ENCODE peak calls at places on chromosomes 12 and 14, in six cellular contexts. D, B, V, Z, Q and M are unnamed samples.

GRCh38 chr12:127893875-127894635 is 372.9 kb upstream of the TMEM132C start:
- DNase-seq in D (no peak), B (no peak), V (no peak), Z (no peak), Q (no peak), M (peak)

GRCh38 chr12:16531623-16532022 is 74.3 kb downstream of the LMO3 start:
- DNase-seq in D (no peak), B (no peak), V (no peak), Z (no peak), Q (no peak), M (no peak)

GRCh38 chr14:40317690-40318089 is 885.5 kb upstream of the FBXO33 start:
- DNase-seq in D (no peak), B (no peak), V (no peak), Z (no peak), Q (no peak), M (no peak)

GRCh38 chr14:35406811-35407630 is 2.5 kb upstream of the NFKBIA start:
- DNase-seq in D (no peak), B (no peak), V (no peak), Z (no peak), Q (peak), M (no peak)

GRCh38 chr12:12821975-12822374 is 8.8 kb downstream of the DDX47 start:
- DNase-seq in D (no peak), B (no peak), V (peak), Z (no peak), Q (no peak), M (no peak)

GRCh38 chr14:21227981-21228380 is 41.3 kb downstream of the HNRNPC start:
- DNase-seq in D (no peak), B (no peak), V (no peak), Z (no peak), Q (no peak), M (no peak)

GRCh38 chr14:72129283-72129682 is 197.1 kb downstream of the RGS6 start:
- DNase-seq in D (no peak), B (no peak), V (no peak), Z (no peak), Q (no peak), M (no peak)

GRCh38 chr14:64733899-64734298 is 29.7 kb downstream of the PLEKHG3 start:
- DNase-seq in D (no peak), B (no peak), V (no peak), Z (no peak), Q (no peak), M (no peak)

GRCh38 chr14:104106471-104106991 is 21.0 kb downstream of the ASPG start:
- DNase-seq in D (peak), B (no peak), V (no peak), Z (no peak), Q (no peak), M (peak)

GRCh38 chr12:96421014-96421413 is 20.8 kb upstream of the CDK17 start:
- DNase-seq in D (no peak), B (no peak), V (no peak), Z (peak), Q (no peak), M (no peak)

DNA sequence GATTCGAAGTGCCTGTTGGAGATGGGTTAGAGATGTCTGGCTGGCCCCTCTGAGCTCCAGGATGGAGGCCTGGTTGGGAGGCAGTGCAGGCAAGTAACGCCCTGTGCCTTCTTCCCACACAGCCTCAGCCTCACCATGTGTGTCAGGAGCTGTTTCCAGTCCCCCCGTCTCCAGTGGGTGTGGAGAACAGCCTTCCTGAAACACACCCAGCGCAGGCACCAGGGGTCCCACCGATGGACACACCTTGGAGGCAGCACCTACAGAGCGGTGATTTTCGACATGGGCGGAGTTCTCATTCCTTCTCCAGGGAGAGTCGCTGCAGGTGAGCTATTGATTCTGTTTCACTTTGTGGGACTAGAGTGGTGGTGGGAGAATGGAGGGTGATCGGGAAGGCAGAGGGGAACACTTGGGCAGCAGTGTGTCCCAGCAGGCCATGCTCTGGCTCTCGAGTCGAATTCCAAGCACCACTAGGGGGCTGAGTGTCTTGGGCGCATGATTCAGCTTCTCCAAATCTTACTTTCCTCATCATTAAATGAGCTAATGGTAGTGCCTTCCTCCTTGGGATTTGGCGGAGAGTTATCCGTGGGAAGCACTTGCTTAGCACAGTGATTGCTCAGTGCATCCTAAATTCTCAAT is 6.8 kb downstream of the ACAD10 start:
- DNase-seq in D (peak), B (no peak), V (no peak), Z (no peak), Q (no peak), M (no peak)
- TF ChIP-seq CTCF in D (no peak), B (no peak), V (peak), Z (no peak), Q (no peak), M (no peak)

GRCh38 chr12:104232609-104233280 is 17.2 kb downstream of the TXNRD1 start:
- DNase-seq in D (no peak), B (no peak), V (no peak), Z (no peak), Q (no peak), M (no peak)

GRCh38 chr12:104237930-104238329 is 22.4 kb downstream of the TXNRD1 start:
- DNase-seq in D (no peak), B (no peak), V (no peak), Z (no peak), Q (no peak), M (no peak)

GRCh38 chr12:104230304-104230703 is 14.7 kb downstream of the TXNRD1 start:
- DNase-seq in D (no peak), B (no peak), V (no peak), Z (no peak), Q (no peak), M (no peak)

GRCh38 chr12:104230704-104231103 is 15.1 kb downstream of the TXNRD1 start:
- DNase-seq in D (peak), B (no peak), V (no peak), Z (no peak), Q (no peak), M (no peak)

DNA sequence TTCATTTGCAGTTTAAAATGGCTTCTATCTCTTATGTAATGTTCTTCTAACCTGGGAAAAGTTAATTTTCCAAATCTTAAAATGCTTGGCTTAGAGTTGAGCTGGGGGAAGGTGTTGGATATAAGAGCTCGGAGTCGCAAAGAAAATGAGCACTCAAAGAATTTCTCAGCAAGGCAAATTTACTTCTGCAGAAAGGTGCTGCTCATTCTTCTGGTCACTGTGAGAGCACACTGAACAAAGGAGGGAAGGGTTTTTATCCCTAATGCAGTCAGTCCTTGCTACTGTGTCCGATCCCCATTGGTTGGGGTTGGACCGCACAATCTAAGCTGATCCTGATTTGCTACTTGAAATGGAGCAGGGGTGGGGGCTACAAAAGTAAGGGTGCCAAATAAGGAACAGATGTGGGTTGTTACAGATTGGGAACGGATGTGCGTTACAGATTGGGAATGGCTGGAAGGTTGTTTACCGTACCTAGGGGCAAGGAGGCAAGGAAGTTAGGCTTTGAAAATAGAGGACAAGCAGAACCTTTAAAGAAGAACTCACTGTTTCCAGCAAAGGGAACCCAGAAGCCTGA is 19.4 kb downstream of the TXNRD1 start:
- DNase-seq in D (no peak), B (no peak), V (no peak), Z (no peak), Q (no peak), M (no peak)
- TF ChIP-seq CTCF in D (no peak), B (no peak), V (no peak), Z (no peak), Q (no peak), M (no peak)

DNA sequence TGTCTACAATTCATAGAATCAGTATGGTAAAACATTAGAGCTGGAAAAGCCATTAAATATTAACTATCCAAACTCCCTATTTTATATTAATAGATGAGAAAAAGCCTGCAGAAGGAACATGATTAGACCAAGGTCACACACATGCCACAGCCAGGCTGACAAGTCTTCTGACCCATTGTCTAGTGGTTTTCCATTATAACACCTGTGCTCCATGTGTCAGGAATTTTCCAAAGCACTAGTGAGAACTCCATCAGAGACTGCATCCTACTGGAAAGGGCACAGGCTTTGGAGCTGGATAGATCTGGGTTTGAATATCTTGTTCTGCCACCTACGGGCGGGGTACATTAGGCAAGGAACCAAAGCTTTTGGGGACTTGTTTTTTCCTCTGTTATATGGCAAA is 325.5 kb downstream of the RAD51B start:
- DNase-seq in D (no peak), B (no peak), V (no peak), Z (no peak), Q (no peak), M (no peak)
- TF ChIP-seq CTCF in D (no peak), B (no peak), V (no peak), Z (no peak), Q (no peak), M (no peak)

GRCh38 chr12:106773945-106774807 is at the start of gene RIC8B:
- DNase-seq in D (peak), B (peak), V (peak), Z (peak), Q (peak), M (peak)
- TF ChIP-seq CTCF in D (no peak), B (no peak), V (no peak), Z (no peak), Q (no peak), M (no peak)